ENCODE peak calls at places on chromosomes 6 and 20, in six cellular contexts. One of them, this sample, is unnamed.

GRCh38 chr6:112827793-112828192 is 480.7 kb downstream of the RFPL4B start:
- DNase-seq in H9: no peak
- DNase-seq in H1: no peak
- DNase-seq in IMR-90: no peak
- DNase-seq in trophoblast cell: no peak
- DNase-seq in neuronal stem cell: no peak
- DNase-seq in this sample: no peak

GRCh38 chr6:22436134-22436533 is 133.2 kb upstream of the HDGFL1 start:
- DNase-seq in H9: no peak
- DNase-seq in H1: no peak
- DNase-seq in IMR-90: no peak
- DNase-seq in trophoblast cell: no peak
- DNase-seq in neuronal stem cell: no peak
- DNase-seq in this sample: no peak

GRCh38 chr6:27599859-27600532 is 127.1 kb upstream of the ZNF184 start:
- DNase-seq in H9: no peak
- DNase-seq in H1: no peak
- DNase-seq in IMR-90: no peak
- DNase-seq in trophoblast cell: no peak
- DNase-seq in neuronal stem cell: no peak
- DNase-seq in this sample: no peak

GRCh38 chr20:24761220-24762065 is 187.6 kb upstream of the CST7 start:
- DNase-seq in H9: peak
- DNase-seq in H1: no peak
- DNase-seq in IMR-90: no peak
- DNase-seq in trophoblast cell: no peak
- DNase-seq in neuronal stem cell: no peak
- DNase-seq in this sample: no peak

GRCh38 chr6:160226118-160226541 is 32.5 kb downstream of the SLC22A2 start:
- DNase-seq in H9: no peak
- DNase-seq in H1: no peak
- DNase-seq in IMR-90: no peak
- DNase-seq in trophoblast cell: no peak
- DNase-seq in neuronal stem cell: no peak
- DNase-seq in this sample: no peak

GRCh38 chr6:12890171-12890790 is 173.7 kb downstream of the PHACTR1 start:
- DNase-seq in H9: peak
- DNase-seq in H1: no peak
- DNase-seq in IMR-90: no peak
- DNase-seq in trophoblast cell: peak
- DNase-seq in neuronal stem cell: no peak
- DNase-seq in this sample: no peak

GRCh38 chr20:1434571-1435336 is 31.9 kb downstream of the NSFL1C start:
- DNase-seq in H9: no peak
- DNase-seq in H1: no peak
- DNase-seq in IMR-90: peak
- DNase-seq in trophoblast cell: peak
- DNase-seq in neuronal stem cell: no peak
- DNase-seq in this sample: peak

GRCh38 chr6:113447088-113447831 is 409.9 kb upstream of the MARCKS start:
- DNase-seq in H9: no peak
- DNase-seq in H1: no peak
- DNase-seq in IMR-90: peak
- DNase-seq in trophoblast cell: peak
- DNase-seq in neuronal stem cell: no peak
- DNase-seq in this sample: peak

GRCh38 chr6:89122625-89123024 is 4.8 kb upstream of the SRSF12 start:
- DNase-seq in H9: no peak
- DNase-seq in H1: no peak
- DNase-seq in IMR-90: peak
- DNase-seq in trophoblast cell: peak
- DNase-seq in neuronal stem cell: no peak
- DNase-seq in this sample: peak

GRCh38 chr20:32451340-32451681 is 93.2 kb downstream of the ASXL1 start:
- DNase-seq in H9: no peak
- DNase-seq in H1: no peak
- DNase-seq in IMR-90: no peak
- DNase-seq in trophoblast cell: no peak
- DNase-seq in neuronal stem cell: no peak
- DNase-seq in this sample: no peak

GRCh38 chr20:43187476-43188233 is 2.1 kb downstream of the PTPRT start:
- DNase-seq in H9: peak
- DNase-seq in H1: peak
- DNase-seq in IMR-90: peak
- DNase-seq in trophoblast cell: peak
- DNase-seq in neuronal stem cell: peak
- DNase-seq in this sample: peak

GRCh38 chr6:40163924-40164323 is 229.7 kb upstream of the MOCS1 start:
- DNase-seq in H9: no peak
- DNase-seq in H1: no peak
- DNase-seq in IMR-90: no peak
- DNase-seq in trophoblast cell: no peak
- DNase-seq in neuronal stem cell: no peak
- DNase-seq in this sample: no peak

GRCh38 chr6:1079525-1079924 is 232.4 kb upstream of the FOXQ1 start:
- DNase-seq in H9: no peak
- DNase-seq in H1: no peak
- DNase-seq in IMR-90: no peak
- DNase-seq in trophoblast cell: peak
- DNase-seq in neuronal stem cell: no peak
- DNase-seq in this sample: peak

GRCh38 chr6:154615483-154616025 is 105.1 kb upstream of the CNKSR3 start:
- DNase-seq in H9: peak
- DNase-seq in H1: no peak
- DNase-seq in IMR-90: peak
- DNase-seq in trophoblast cell: no peak
- DNase-seq in neuronal stem cell: no peak
- DNase-seq in this sample: peak

GRCh38 chr6:154298297-154298696 is 58.3 kb downstream of the IPCEF1 start:
- DNase-seq in H9: no peak
- DNase-seq in H1: no peak
- DNase-seq in IMR-90: peak
- DNase-seq in trophoblast cell: no peak
- DNase-seq in neuronal stem cell: no peak
- DNase-seq in this sample: peak

GRCh38 chr20:35771367-35771688 is 487 bp upstream of the PHF20 start:
- DNase-seq in H9: no peak
- DNase-seq in H1: no peak
- DNase-seq in IMR-90: no peak
- DNase-seq in trophoblast cell: no peak
- DNase-seq in neuronal stem cell: no peak
- DNase-seq in this sample: no peak

GRCh38 chr20:35776513-35777101 is 4.8 kb downstream of the PHF20 start:
- DNase-seq in H9: no peak
- DNase-seq in H1: no peak
- DNase-seq in IMR-90: peak
- DNase-seq in trophoblast cell: peak
- DNase-seq in neuronal stem cell: no peak
- DNase-seq in this sample: peak

GRCh38 chr20:35771689-35772562 is at the start of gene PHF20:
- DNase-seq in H9: peak
- DNase-seq in H1: peak
- DNase-seq in IMR-90: peak
- DNase-seq in trophoblast cell: peak
- DNase-seq in neuronal stem cell: peak
- DNase-seq in this sample: peak

GRCh38 chr20:35772563-35773058 is 796 bp downstream of the PHF20 start:
- DNase-seq in H9: no peak
- DNase-seq in H1: no peak
- DNase-seq in IMR-90: no peak
- DNase-seq in trophoblast cell: peak
- DNase-seq in neuronal stem cell: no peak
- DNase-seq in this sample: no peak

DNA sequence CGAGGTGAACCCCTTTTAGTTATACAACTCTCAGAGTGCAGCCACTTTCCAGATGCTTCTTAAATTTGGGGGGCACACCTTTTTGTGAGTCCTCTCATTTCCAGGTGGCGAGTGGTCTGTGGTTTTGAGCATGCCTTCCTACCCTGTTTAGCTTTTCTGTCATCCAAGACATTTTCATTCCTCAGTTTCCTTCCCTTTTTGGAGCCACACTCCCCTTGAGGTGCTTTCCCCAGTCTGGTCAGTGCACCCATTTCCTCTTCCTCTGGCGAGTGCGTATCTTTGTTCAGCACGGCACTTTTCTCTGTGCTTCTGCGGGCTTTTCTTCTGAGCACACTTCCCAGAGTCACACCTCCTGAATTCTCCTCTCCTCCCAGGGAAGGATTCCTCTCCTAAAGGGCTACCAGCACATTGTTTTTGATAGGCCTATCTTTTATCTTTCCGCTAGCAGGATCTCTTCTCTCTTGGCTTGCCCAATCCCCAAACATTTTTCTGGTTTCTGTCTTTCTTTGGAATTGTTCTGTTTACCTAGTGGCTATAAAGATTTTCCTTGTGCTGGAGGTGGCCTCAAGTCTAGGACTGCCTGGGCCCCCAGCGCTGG is 1.4 kb downstream of the PHF20 start:
- DNase-seq in H9: no peak
- DNase-seq in H1: no peak
- DNase-seq in IMR-90: peak
- DNase-seq in trophoblast cell: peak
- DNase-seq in neuronal stem cell: no peak
- DNase-seq in this sample: peak
- H2AFZ ChIP-seq in H9: no peak
- H2AFZ ChIP-seq in H1: no peak
- H2AFZ ChIP-seq in IMR-90: peak
- H2AFZ ChIP-seq in trophoblast cell: no peak
- H2AFZ ChIP-seq in neuronal stem cell: no peak
- H2AFZ ChIP-seq in this sample: no peak

GRCh38 chr6:28923318-28924102 is at the start of gene TRIM27:
- DNase-seq in H9: peak
- DNase-seq in H1: peak
- DNase-seq in IMR-90: peak
- DNase-seq in trophoblast cell: peak
- DNase-seq in neuronal stem cell: peak
- DNase-seq in this sample: peak
- H3K4ac ChIP-seq in H9: peak
- H3K4ac ChIP-seq in H1: peak
- H3K4ac ChIP-seq in IMR-90: peak
- H3K4ac ChIP-seq in trophoblast cell: peak
- H3K4ac ChIP-seq in neuronal stem cell: peak
- H3K4ac ChIP-seq in this sample: peak

DNA sequence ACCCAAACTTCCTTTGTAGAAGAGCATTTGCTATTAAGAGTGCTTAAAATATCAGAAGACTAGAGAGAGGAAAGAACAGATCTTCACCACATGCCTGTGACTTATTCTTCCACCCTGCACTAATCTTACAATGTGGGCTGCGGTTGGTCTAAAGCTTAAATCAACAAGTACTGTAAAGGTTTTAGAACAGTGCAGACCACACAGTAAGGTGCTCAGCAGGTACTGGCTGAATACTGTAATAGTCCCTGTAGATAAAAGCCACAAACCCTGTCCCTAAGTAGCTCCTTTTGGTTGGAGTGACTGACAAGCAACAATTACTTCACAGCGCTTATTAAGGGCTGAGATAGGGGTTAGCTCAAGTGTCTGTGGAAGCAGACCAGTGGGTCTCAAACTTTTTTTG is 972 bp upstream of the PHF3 start:
- DNase-seq in H9: no peak
- DNase-seq in H1: no peak
- DNase-seq in IMR-90: no peak
- DNase-seq in trophoblast cell: no peak
- DNase-seq in neuronal stem cell: no peak
- DNase-seq in this sample: peak
- H2AFZ ChIP-seq in H9: no peak
- H2AFZ ChIP-seq in H1: peak
- H2AFZ ChIP-seq in IMR-90: no peak
- H2AFZ ChIP-seq in trophoblast cell: no peak
- H2AFZ ChIP-seq in neuronal stem cell: peak
- H2AFZ ChIP-seq in this sample: no peak

DNA sequence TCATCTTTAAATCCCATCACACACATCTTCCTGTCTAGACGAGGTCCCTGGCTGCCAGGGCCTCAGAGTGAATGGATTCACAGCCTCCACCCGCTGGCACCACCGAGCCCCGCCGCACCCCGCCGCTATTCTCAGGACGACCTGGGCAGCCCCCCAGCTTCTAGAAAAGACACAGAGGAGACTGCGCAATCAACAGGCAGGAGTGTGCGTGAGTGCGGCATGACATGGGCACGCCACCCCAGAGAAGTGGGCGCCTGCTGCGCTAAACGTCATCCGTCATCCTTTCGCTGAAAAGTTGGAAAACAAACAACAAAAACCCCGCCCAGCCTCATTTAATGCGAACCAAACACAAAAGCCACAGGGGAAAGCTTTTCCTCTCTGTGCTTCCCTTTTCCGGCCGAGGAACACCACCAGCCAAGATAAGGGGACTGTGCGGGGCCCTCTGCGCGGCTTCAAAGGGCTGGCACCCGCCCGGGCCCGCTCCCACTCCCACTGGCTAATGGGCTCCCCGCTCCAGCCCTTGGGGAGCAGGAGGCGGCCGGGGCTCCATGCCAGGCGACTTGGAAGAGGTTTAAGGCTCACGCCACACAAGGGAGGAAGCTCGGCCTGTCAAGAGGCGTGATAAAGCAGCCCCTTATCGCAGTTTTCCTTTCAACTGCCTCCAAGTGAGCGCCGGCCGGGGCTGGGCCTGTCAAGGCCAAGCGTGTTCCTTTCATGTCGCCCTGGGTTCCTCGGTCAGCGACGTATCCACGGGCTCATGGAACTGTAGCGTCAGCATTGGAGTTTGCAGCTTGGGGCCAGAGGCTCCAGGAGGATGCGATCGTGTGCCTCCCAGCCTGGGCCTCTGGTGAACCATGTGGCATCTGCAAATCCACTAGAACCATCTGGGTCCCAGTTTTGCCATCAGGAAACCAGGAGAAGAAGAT is 50.1 kb downstream of the NFATC2 start:
- DNase-seq in H9: no peak
- DNase-seq in H1: no peak
- DNase-seq in IMR-90: no peak
- DNase-seq in trophoblast cell: no peak
- DNase-seq in neuronal stem cell: no peak
- DNase-seq in this sample: no peak
- H3K4ac ChIP-seq in H9: no peak
- H3K4ac ChIP-seq in H1: no peak
- H3K4ac ChIP-seq in IMR-90: no peak
- H3K4ac ChIP-seq in trophoblast cell: no peak
- H3K4ac ChIP-seq in neuronal stem cell: no peak
- H3K4ac ChIP-seq in this sample: no peak

GRCh38 chr20:49381558-49382493 is 100.6 kb downstream of the KCNB1 start:
- DNase-seq in H9: no peak
- DNase-seq in H1: no peak
- DNase-seq in IMR-90: peak
- DNase-seq in trophoblast cell: no peak
- DNase-seq in neuronal stem cell: no peak
- DNase-seq in this sample: no peak
- H2AFZ ChIP-seq in H9: no peak
- H2AFZ ChIP-seq in H1: no peak
- H2AFZ ChIP-seq in IMR-90: no peak
- H2AFZ ChIP-seq in trophoblast cell: no peak
- H2AFZ ChIP-seq in neuronal stem cell: no peak
- H2AFZ ChIP-seq in this sample: no peak

GRCh38 chr20:45347297-45347935 is 808 bp downstream of the SDC4 start:
- DNase-seq in H9: no peak
- DNase-seq in H1: no peak
- DNase-seq in IMR-90: no peak
- DNase-seq in trophoblast cell: peak
- DNase-seq in neuronal stem cell: no peak
- DNase-seq in this sample: no peak
- H3K4ac ChIP-seq in H9: no peak
- H3K4ac ChIP-seq in H1: no peak
- H3K4ac ChIP-seq in IMR-90: peak
- H3K4ac ChIP-seq in trophoblast cell: peak
- H3K4ac ChIP-seq in neuronal stem cell: no peak
- H3K4ac ChIP-seq in this sample: peak